ENCODE peak calls at places on chromosomes 13 and 19, in six cellular contexts. B is neural crest cell, F is psoas muscle, O is cardiac fibroblast, J is right atrium auricular region, V is tibial artery. P is an unnamed sample.

GRCh38 chr19:4442846-4443146 is 14.8 kb downstream of the UBXN6 start:
- DNase-seq in V (no peak), F (no peak), J (no peak), O (no peak), B (no peak), P (no peak)

GRCh38 chr13:110106726-110107125 is 200.2 kb downstream of the COL4A1 start:
- DNase-seq in B (no peak), F (no peak), V (peak; percentile 60), J (no peak), O (no peak), P (no peak)

GRCh38 chr13:22596157-22596863 is 584.5 kb upstream of the SGCG start:
- DNase-seq in J (no peak), O (no peak), F (no peak), B (no peak), V (no peak), P (no peak)

GRCh38 chr13:27792393-27793218 is at the start of gene GSX1:
- DNase-seq in O (peak; percentile 77), F (peak; percentile 51), B (peak; percentile 74), V (peak; percentile 35), J (no peak), P (peak; percentile 89)

GRCh38 chr13:27952931-27953670 is 16.0 kb downstream of the CDX2 start:
- DNase-seq in F (no peak), J (no peak), O (no peak), B (no peak), V (no peak), P (no peak)

GRCh38 chr13:42876270-42876714 is 94.9 kb downstream of the FAM216B start:
- DNase-seq in O (peak; percentile 45), J (no peak), B (no peak), V (no peak), F (no peak), P (no peak)

GRCh38 chr13:109336730-109337129 is 449.7 kb downstream of the IRS2 start:
- DNase-seq in B (no peak), V (no peak), O (peak; percentile 90), F (no peak), J (no peak), P (no peak)

GRCh38 chr13:96428904-96429303 is 339.0 kb downstream of the HS6ST3 start:
- DNase-seq in V (no peak), J (no peak), B (no peak), F (no peak), O (no peak), P (no peak)

GRCh38 chr13:35210234-35210633 is 266.3 kb downstream of the MAB21L1 start:
- DNase-seq in O (peak; percentile 35), V (no peak), B (no peak), F (no peak), J (no peak), P (no peak)

GRCh38 chr19:12453495-12453894 is 12.7 kb upstream of the ZNF443 start:
- DNase-seq in O (no peak), B (no peak), J (no peak), V (no peak), F (no peak), P (no peak)

GRCh38 chr13:112740502-112741131 is 50.8 kb downstream of the ATP11A start:
- DNase-seq in O (peak; percentile 84), V (peak; percentile 75), J (peak; percentile 84), B (no peak), F (peak; percentile 80), P (no peak)

GRCh38 chr19:50569023-50569697 is 925 bp upstream of the LRRC4B start:
- DNase-seq in J (no peak), O (no peak), F (no peak), B (no peak), V (no peak), P (no peak)

GRCh38 chr13:36919833-36920611 is at the start of gene SMAD9:
- DNase-seq in J (peak; percentile 70), F (peak; percentile 87), V (peak; percentile 77), O (peak; percentile 61), B (peak; percentile 33), P (peak; percentile 88)

GRCh38 chr19:9850235-9850959 is 15.3 kb downstream of the PIN1 start:
- DNase-seq in F (no peak), O (no peak), V (no peak), B (no peak), J (no peak), P (no peak)

GRCh38 chr19:11054628-11055027 is 34.6 kb upstream of the LDLR start:
- DNase-seq in O (no peak), J (no peak), V (no peak), F (no peak), B (no peak), P (no peak)

GRCh38 chr13:21453352-21454089 is 5.6 kb downstream of the ZDHHC20 start:
- DNase-seq in F (no peak), O (no peak), V (no peak), B (no peak), J (no peak), P (no peak)

GRCh38 chr19:1468274-1469199 is 10.5 kb downstream of the C19orf25 start:
- DNase-seq in J (no peak), F (peak; percentile 32), O (peak; percentile 61), V (no peak), B (no peak), P (no peak)
- TF ChIP-seq CTCF in J (no peak), F (no peak), O (no peak), V (no peak), B (no peak), P (no peak)

GRCh38 chr19:3392480-3392879 is 26.1 kb downstream of the NFIC start:
- DNase-seq in B (no peak), O (no peak), F (no peak), J (no peak), V (no peak), P (no peak)

GRCh38 chr19:3386447-3387234 is 20.3 kb downstream of the NFIC start:
- DNase-seq in O (no peak), V (no peak), J (no peak), F (no peak), B (no peak), P (no peak)

GRCh38 chr19:3389876-3390361 is 23.5 kb downstream of the NFIC start:
- DNase-seq in O (peak; percentile 53), F (peak; percentile 55), J (no peak), B (no peak), V (no peak), P (no peak)

GRCh38 chr19:3389446-3389778 is 23.0 kb downstream of the NFIC start:
- DNase-seq in F (no peak), B (no peak), V (no peak), J (no peak), O (no peak), P (no peak)

GRCh38 chr19:3387645-3388589 is 21.5 kb downstream of the NFIC start:
- DNase-seq in F (peak; percentile 91), B (no peak), J (peak; percentile 84), O (no peak), V (peak; percentile 85), P (no peak)
- TF ChIP-seq CTCF in F (no peak), B (no peak), J (peak; percentile 14), O (no peak), V (peak; percentile 6), P (no peak)

GRCh38 chr19:6022570-6023049 is 44.7 kb upstream of the RANBP3 start:
- DNase-seq in V (no peak), J (no peak), B (no peak), F (no peak), O (no peak), P (no peak)
- TF ChIP-seq CTCF in V (no peak), J (peak; percentile 29), B (no peak), F (no peak), O (no peak), P (peak; percentile 33)

GRCh38 chr19:33176670-33177416 is 17.3 kb upstream of the LRP3 start:
- DNase-seq in B (peak; percentile 98), O (peak; percentile 99), J (peak; percentile 99), F (peak; percentile 95), V (peak; percentile 97), P (peak; percentile 99)
- TF ChIP-seq CTCF in B (peak; percentile 38), O (peak; percentile 6), J (no peak), F (peak; percentile 40), V (peak; percentile 21), P (peak; percentile 36)

GRCh38 chr13:66543780-66544179 is 686.4 kb downstream of the PCDH9 start:
- DNase-seq in J (no peak), O (no peak), B (no peak), F (no peak), V (no peak), P (no peak)
- TF ChIP-seq CTCF in J (no peak), O (no peak), B (no peak), F (no peak), V (no peak), P (no peak)

DNA sequence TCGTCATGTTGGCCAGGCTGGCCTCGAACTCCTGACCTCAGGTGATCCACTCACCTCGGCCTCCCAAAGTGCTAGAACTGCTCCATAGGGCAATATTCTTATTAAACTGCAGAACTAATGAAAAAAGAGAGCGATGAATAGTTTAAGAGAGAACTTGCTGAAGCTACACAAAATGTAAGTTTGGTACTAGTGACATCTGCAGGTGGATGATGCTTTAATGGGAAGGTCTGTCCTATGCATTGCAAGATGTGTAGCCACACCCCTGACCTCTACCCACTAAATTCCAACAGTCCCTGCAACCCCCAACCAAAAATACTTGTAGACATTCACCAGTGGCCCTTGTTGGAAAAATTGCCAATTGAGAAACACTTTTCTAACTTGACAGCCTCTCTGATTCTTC is 117.8 kb downstream of the NALCN start:
- DNase-seq in J (no peak), F (no peak), B (no peak), V (no peak), O (no peak), P (no peak)
- TF ChIP-seq CTCF in J (no peak), F (no peak), B (no peak), V (no peak), O (no peak), P (no peak)

DNA sequence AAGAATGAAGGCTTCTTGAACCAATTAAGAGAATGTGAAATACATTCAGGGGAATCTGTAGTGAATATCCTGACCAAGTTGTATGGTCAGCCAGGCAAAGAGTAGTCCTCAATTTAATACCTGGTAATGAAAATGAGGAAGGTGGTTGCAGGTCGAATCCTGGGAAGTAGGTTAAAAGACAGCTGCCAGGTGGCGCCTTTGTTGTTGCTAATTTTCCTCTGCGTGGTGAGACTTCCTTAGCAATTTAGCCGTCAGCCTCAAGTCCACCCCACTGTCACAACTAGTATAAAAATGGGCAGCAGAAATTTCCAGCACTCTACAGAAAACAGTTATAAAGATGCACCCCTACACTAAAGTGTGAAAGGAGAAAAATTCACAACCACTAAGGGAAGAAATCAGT is 235.7 kb downstream of the NHLRC3 start:
- DNase-seq in V (no peak), B (no peak), F (no peak), J (no peak), O (peak; percentile 14), P (no peak)
- TF ChIP-seq CTCF in V (no peak), B (no peak), F (no peak), J (peak; percentile 48), O (no peak), P (peak; percentile 26)

DNA sequence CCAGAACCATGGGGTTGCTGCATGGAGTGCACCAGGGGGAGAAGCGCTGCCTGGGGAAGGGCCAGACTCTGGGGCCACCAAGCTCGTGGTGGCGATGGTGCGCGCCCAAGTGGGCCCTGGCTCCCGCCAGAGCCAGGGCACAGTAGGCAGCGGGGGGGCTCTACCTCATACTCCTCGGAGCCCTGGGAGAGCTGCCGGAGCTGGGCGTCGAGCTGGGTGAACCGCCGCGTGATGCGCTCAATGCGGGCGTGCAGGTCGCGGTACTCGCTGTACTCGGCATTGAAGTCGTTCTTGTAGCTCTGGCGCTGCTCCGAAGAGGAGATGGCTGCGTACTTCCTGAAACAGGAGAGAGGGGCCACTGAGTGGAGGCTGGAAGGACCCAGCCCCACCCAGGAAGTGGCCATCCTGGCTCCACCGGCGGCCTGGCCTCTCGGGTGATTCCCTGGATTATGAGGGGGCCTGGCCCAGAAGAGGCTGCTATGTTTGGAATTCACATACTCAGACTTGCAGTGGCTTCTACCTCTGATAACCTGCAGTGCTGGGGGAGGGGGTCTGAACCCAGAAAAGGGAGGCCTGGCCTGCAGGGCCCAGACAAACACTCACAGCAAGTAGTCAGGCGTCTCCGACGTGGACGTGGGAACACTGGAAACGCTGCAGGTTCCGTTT is 8.3 kb upstream of the ISYNA1 start:
- DNase-seq in O (no peak), B (no peak), V (no peak), F (no peak), J (no peak), P (no peak)
- TF ChIP-seq CTCF in O (no peak), B (no peak), V (no peak), F (no peak), J (no peak), P (no peak)